ENCODE peak calls at places on chromosomes 7 and 10, in four cellular contexts. One of them, this sample, is unnamed.

GRCh38 chr10:115082521-115082920 is 10.6 kb upstream of the ATRNL1 start:
- DNase-seq in AG04450: no peak
- DNase-seq in IMR-90: no peak
- DNase-seq in progenitor cell of endocrine pancreas: no peak
- DNase-seq in this sample: no peak

GRCh38 chr7:87318741-87319140 is 26.7 kb upstream of the CROT start:
- DNase-seq in IMR-90: no peak
- DNase-seq in AG04450: no peak
- DNase-seq in progenitor cell of endocrine pancreas: no peak
- DNase-seq in this sample: no peak

GRCh38 chr10:104417629-104418292 is 64.1 kb downstream of the CFAP58 start:
- DNase-seq in IMR-90: no peak
- DNase-seq in AG04450: no peak
- DNase-seq in progenitor cell of endocrine pancreas: no peak
- DNase-seq in this sample: no peak

GRCh38 chr7:120783273-120783672 is 74.7 kb downstream of the TSPAN12 start:
- DNase-seq in IMR-90: no peak
- DNase-seq in AG04450: no peak
- DNase-seq in progenitor cell of endocrine pancreas: no peak
- DNase-seq in this sample: no peak

GRCh38 chr10:104903433-104903832 is 262.3 kb downstream of the SORCS3 start:
- DNase-seq in AG04450: no peak
- DNase-seq in progenitor cell of endocrine pancreas: no peak
- DNase-seq in IMR-90: no peak
- DNase-seq in this sample: no peak

GRCh38 chr7:129452589-129453231 is 18.5 kb downstream of the STRIP2 start:
- DNase-seq in IMR-90: no peak
- DNase-seq in AG04450: no peak
- DNase-seq in progenitor cell of endocrine pancreas: no peak
- DNase-seq in this sample: no peak

GRCh38 chr10:59991661-59992060 is 85.3 kb upstream of the CCDC6 start:
- DNase-seq in AG04450: no peak
- DNase-seq in IMR-90: no peak
- DNase-seq in progenitor cell of endocrine pancreas: no peak
- DNase-seq in this sample: no peak

GRCh38 chr10:97708976-97709745 is 4.4 kb upstream of the MARVELD1 start:
- DNase-seq in progenitor cell of endocrine pancreas: no peak
- DNase-seq in AG04450: peak; percentile 67
- DNase-seq in IMR-90: peak; percentile 88
- DNase-seq in this sample: peak; percentile 55

GRCh38 chr7:134320201-134320600 is 3.5 kb upstream of the SLC35B4 start:
- DNase-seq in AG04450: no peak
- DNase-seq in progenitor cell of endocrine pancreas: no peak
- DNase-seq in IMR-90: peak; percentile 47
- DNase-seq in this sample: no peak

GRCh38 chr7:126535176-126535575 is 717.6 kb downstream of the GRM8 start:
- DNase-seq in AG04450: no peak
- DNase-seq in IMR-90: no peak
- DNase-seq in progenitor cell of endocrine pancreas: no peak
- DNase-seq in this sample: no peak

GRCh38 chr7:33716581-33717477 is 188.5 kb upstream of the BMPER start:
- DNase-seq in progenitor cell of endocrine pancreas: no peak
- DNase-seq in AG04450: no peak
- DNase-seq in IMR-90: peak; percentile 66
- DNase-seq in this sample: no peak

GRCh38 chr10:84269773-84270172 is 24.9 kb downstream of the RGR start:
- DNase-seq in progenitor cell of endocrine pancreas: no peak
- DNase-seq in AG04450: peak; percentile 43
- DNase-seq in IMR-90: peak; percentile 92
- DNase-seq in this sample: no peak

GRCh38 chr7:112749775-112750174 is 40.4 kb downstream of the TMEM168 start:
- DNase-seq in IMR-90: no peak
- DNase-seq in AG04450: no peak
- DNase-seq in progenitor cell of endocrine pancreas: no peak
- DNase-seq in this sample: no peak

GRCh38 chr7:112752576-112752975 is 37.6 kb downstream of the TMEM168 start:
- DNase-seq in progenitor cell of endocrine pancreas: no peak
- DNase-seq in IMR-90: no peak
- DNase-seq in AG04450: no peak
- DNase-seq in this sample: no peak

GRCh38 chr7:112745635-112746034 is 44.6 kb downstream of the TMEM168 start:
- DNase-seq in IMR-90: no peak
- DNase-seq in AG04450: no peak
- DNase-seq in progenitor cell of endocrine pancreas: no peak
- DNase-seq in this sample: no peak

GRCh38 chr7:112744818-112745217 is 45.4 kb downstream of the TMEM168 start:
- DNase-seq in progenitor cell of endocrine pancreas: no peak
- DNase-seq in AG04450: no peak
- DNase-seq in IMR-90: no peak
- DNase-seq in this sample: no peak

DNA sequence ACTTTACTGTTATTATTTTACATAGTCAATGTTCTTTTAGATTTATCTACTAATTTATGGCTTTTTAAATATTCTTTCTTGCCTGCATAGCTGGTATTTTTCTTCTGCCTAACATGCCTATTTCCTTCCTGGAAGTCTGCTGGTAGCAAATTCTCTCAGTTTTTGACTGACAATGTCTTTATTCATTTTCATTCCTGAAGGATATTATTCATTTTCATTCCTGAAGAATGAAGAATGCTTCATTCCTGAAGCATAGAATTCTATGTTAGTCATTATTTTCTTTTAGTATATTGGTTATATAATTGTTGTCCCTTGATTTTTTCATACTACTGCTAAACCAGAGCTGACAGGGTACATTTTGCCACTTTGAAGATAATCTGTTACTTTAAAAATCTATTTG is 41.8 kb downstream of the TMEM168 start:
- DNase-seq in progenitor cell of endocrine pancreas: no peak
- DNase-seq in IMR-90: no peak
- DNase-seq in AG04450: no peak
- DNase-seq in this sample: no peak
- TF ChIP-seq CTCF in progenitor cell of endocrine pancreas: no peak
- TF ChIP-seq CTCF in IMR-90: no peak
- TF ChIP-seq CTCF in AG04450: no peak
- TF ChIP-seq CTCF in this sample: no peak

DNA sequence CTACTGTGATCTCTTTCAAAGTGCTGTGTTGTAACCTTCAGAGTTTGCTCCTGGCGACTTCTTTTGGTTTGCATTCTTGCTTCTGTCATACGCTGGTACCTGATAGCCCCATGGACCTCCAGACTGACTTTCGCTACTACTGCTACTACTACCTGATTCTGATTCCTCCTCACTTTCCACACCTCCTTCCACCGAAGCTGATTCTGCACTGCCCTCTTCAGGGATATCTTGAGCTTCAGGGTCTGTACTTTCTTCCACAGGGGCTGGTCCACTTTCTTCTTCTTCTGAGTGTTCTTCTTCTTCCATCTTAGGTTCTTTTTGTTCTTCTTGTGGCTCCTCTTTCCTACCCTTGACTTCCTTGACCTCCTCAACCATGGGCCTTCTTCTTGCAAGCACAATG is 992.4 kb downstream of the PCDH15 start:
- DNase-seq in AG04450: no peak
- DNase-seq in progenitor cell of endocrine pancreas: no peak
- DNase-seq in IMR-90: no peak
- DNase-seq in this sample: no peak
- TF ChIP-seq CTCF in AG04450: no peak
- TF ChIP-seq CTCF in progenitor cell of endocrine pancreas: no peak
- TF ChIP-seq CTCF in IMR-90: no peak
- TF ChIP-seq CTCF in this sample: no peak

DNA sequence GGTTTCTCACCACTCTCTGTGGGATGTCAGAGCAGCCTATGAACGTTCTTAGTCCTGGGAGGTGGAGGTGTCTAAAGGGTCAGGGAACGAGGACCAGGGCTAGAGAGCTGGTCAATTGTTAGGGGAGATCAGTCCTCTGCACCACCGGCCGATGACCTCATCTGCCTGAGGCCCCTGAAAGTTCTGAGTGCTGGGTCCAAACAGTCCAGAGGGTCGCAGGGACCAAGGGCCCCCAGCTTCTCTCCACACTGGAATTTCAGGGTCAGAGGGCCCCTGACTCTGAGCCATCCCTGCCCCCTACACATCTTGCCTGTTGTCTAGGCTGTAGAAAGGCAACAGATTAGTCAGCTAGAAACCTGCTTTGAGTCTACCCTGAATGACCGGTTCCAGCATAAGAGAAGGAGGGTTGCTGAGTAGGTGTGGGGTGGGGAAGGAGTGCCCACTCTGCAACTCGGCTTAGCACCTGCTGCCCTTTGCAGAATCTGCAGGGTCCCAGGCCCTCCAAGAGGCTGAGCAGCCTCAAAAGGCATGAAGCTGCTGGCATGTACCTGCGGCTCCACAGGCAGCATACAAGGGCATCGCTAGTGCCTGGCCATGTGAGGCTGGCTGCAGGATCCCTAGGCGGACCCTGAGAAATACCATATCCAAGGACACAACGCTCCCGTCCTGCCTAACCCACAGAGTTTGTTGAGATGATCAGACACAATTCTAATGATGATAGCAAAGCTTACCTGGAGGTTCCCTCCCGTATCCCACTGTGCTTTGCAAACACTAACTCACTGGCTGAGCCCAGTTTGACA is 17.6 kb downstream of the CLRN3 start:
- DNase-seq in IMR-90: no peak
- DNase-seq in progenitor cell of endocrine pancreas: no peak
- DNase-seq in AG04450: no peak
- DNase-seq in this sample: no peak
- TF ChIP-seq CTCF in IMR-90: no peak
- TF ChIP-seq CTCF in progenitor cell of endocrine pancreas: no peak
- TF ChIP-seq CTCF in AG04450: no peak
- TF ChIP-seq CTCF in this sample: no peak

DNA sequence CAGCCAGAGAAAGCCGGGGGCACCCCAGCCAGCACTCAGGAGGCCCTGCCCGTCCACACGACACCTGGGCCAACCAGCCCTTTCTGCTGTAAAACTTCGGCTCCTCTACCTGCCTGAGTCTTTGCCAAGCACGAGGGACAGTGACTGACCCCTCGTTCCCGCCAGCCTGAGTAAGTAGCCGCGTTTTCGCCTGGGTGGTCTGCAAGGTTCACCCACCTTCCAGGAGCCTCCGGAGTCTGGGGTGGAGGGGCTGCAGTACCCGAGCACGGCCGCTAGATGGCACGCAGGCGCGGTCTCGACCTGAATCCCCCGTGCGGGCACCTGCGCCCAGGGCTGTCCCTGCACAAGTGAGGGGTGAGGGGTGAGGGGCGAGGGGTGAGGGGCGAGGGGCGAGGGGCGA is 192.7 kb downstream of the PTPRN2 start:
- DNase-seq in progenitor cell of endocrine pancreas: peak; percentile 63
- DNase-seq in IMR-90: no peak
- DNase-seq in AG04450: no peak
- DNase-seq in this sample: peak; percentile 83
- TF ChIP-seq CTCF in progenitor cell of endocrine pancreas: peak; percentile 72
- TF ChIP-seq CTCF in IMR-90: no peak
- TF ChIP-seq CTCF in AG04450: no peak
- TF ChIP-seq CTCF in this sample: peak; percentile 89

This sample was measured in glutamatergic neuron.